ENCODE peak calls at places on chromosome X, in five cellular contexts. S is GM13976, D is tibial artery, W is activated B cell treated with CpG ODN at 0.5 μM for 24 hours, P is progenitor cell of endocrine pancreas. O is an unnamed sample.

GRCh38 chrX:24619647-24620046 is 27.5 kb downstream of the PCYT1B start:
- DNase-seq in D (no peak), W (no peak), P (no peak), S (no peak), O (peak; percentile 52)

GRCh38 chrX:39893417-39894338 is 204.1 kb downstream of the BCOR start:
- DNase-seq in D (no peak), S (no peak), P (no peak), W (no peak), O (no peak)

GRCh38 chrX:133493366-133493765 is 78.1 kb upstream of the GPC4 start:
- DNase-seq in W (no peak), P (no peak), D (no peak), S (no peak), O (no peak)

GRCh38 chrX:18389968-18390367 is 35.4 kb upstream of the CDKL5 start:
- DNase-seq in D (no peak), S (no peak), P (no peak), W (no peak), O (no peak)

GRCh38 chrX:9897761-9898161 is 69.4 kb upstream of the CLDN34 start:
- DNase-seq in P (no peak), W (no peak), S (no peak), D (no peak), O (peak; percentile 93)

GRCh38 chrX:99800016-99800415 is 610.1 kb downstream of the PCDH19 start:
- DNase-seq in P (no peak), D (no peak), S (no peak), W (no peak), O (no peak)

GRCh38 chrX:50447535-50447934 is 23.1 kb downstream of the DGKK start:
- DNase-seq in S (no peak), P (no peak), W (no peak), D (no peak), O (no peak)

GRCh38 chrX:12149670-12150407 is 11.6 kb downstream of the FRMPD4 start:
- DNase-seq in W (no peak), D (no peak), S (no peak), P (no peak), O (no peak)

GRCh38 chrX:55924574-55924973 is 207.0 kb downstream of the RRAGB start:
- DNase-seq in W (no peak), S (no peak), P (no peak), D (no peak), O (no peak)

GRCh38 chrX:20527458-20528099 is 260.9 kb upstream of the RPS6KA3 start:
- DNase-seq in W (no peak), P (no peak), S (peak; percentile 13), D (no peak), O (no peak)

GRCh38 chrX:52852110-52852872 is 15.6 kb downstream of the XAGE3 start:
- DNase-seq in P (no peak), S (no peak), D (no peak), W (no peak), O (no peak)

GRCh38 chrX:101450052-101450451 is 35.2 kb upstream of the ARMCX4 start:
- DNase-seq in P (no peak), D (no peak), W (no peak), S (no peak), O (no peak)

GRCh38 chrX:9899640-9900075 is 67.5 kb upstream of the CLDN34 start:
- DNase-seq in S (peak; percentile 46), D (no peak), P (no peak), W (no peak), O (peak; percentile 48)

GRCh38 chrX:8192276-8192675 is 21.2 kb upstream of the VCX2 start:
- DNase-seq in P (no peak), S (no peak), W (no peak), D (no peak), O (no peak)

GRCh38 chrX:128310912-128311311 is 258.7 kb upstream of the ACTRT1 start:
- DNase-seq in W (no peak), S (no peak), D (no peak), P (no peak), O (no peak)

GRCh38 chrX:34656842-34657780 is at the start of gene TMEM47:
- DNase-seq in P (peak; percentile 82), D (peak; percentile 86), S (no peak), W (no peak), O (peak; percentile 46)

GRCh38 chrX:17377795-17378194 is 2.8 kb downstream of the NHS start:
- DNase-seq in W (no peak), S (no peak), D (no peak), P (no peak), O (no peak)

GRCh38 chrX:130560558-130560957 is 158.8 kb downstream of the RBMX2 start:
- DNase-seq in S (no peak), P (no peak), W (no peak), D (no peak), O (no peak)

GRCh38 chrX:139766545-139766983 is 58.6 kb upstream of the MCF2 start:
- DNase-seq in P (no peak), S (no peak), W (no peak), D (no peak), O (no peak)

GRCh38 chrX:103254921-103255455 is at the start of gene TCEAL8:
- DNase-seq in S (peak; percentile 51), W (peak; percentile 27), P (no peak), D (peak; percentile 89), O (peak; percentile 31)

GRCh38 chrX:121000589-121000988 is 15.0 kb upstream of the CT47A1 start:
- DNase-seq in D (no peak), S (peak; percentile 17), P (no peak), W (no peak), O (no peak)

GRCh38 chrX:49725923-49726904 is 30.4 kb upstream of the PAGE1 start:
- DNase-seq in P (no peak), W (no peak), S (no peak), D (no peak), O (no peak)

GRCh38 chrX:48902776-48903175 is 5.0 kb downstream of the PQBP1 start:
- DNase-seq in W (no peak), S (no peak), P (no peak), D (no peak), O (no peak)

GRCh38 chrX:69320116-69320515 is 154.9 kb upstream of the PJA1 start:
- DNase-seq in W (no peak), D (no peak), S (peak; percentile 2), P (no peak), O (no peak)

GRCh38 chrX:103253608-103254007 is 1.3 kb downstream of the TCEAL8 start:
- DNase-seq in W (no peak), S (no peak), P (no peak), D (no peak), O (no peak)

GRCh38 chrX:17590892-17591740 is 146.2 kb upstream of the SCML1 start:
- DNase-seq in P (peak; percentile 51), D (peak; percentile 77), S (peak; percentile 20), W (no peak), O (peak; percentile 58)

GRCh38 chrX:22748093-22748999 is 251.4 kb upstream of the DDX53 start:
- DNase-seq in P (peak; percentile 41), S (peak; percentile 36), D (peak; percentile 46), W (peak; percentile 14), O (peak; percentile 24)

GRCh38 chrX:32532282-32532681 is 679.1 kb downstream of the DMD start:
- DNase-seq in D (no peak), W (no peak), S (no peak), P (no peak), O (no peak)

DNA sequence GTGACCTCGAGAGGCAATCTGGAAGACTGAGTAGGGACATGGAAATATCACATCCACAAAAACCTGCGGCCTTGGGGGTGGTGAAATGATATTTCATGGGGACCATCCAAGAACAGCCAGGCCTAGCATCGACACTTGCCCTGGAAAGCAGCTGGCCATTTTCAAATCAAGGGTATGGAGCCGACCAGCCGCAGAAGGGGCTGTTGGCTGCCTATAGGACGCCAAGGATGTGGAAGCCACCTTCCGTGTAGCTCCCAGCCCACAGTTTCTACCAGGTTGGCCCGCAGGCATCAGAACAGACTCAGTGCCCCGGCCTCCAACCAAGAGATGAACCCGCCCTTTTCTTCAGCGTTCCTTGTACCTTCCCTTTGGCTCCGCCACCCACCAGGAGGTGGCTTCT is 5.4 kb upstream of the LOC101059915 start:
- DNase-seq in P (no peak), D (no peak), W (no peak), S (no peak), O (no peak)
- TF ChIP-seq CTCF in P (no peak), D (no peak), W (no peak), S (no peak), O (no peak)

GRCh38 chrX:84188320-84188834 is 378 bp upstream of the RPS6KA6 start:
- DNase-seq in D (peak; percentile 70), P (peak; percentile 57), S (peak; percentile 45), W (no peak), O (peak; percentile 32)
- TF ChIP-seq CTCF in D (no peak), P (no peak), S (no peak), W (no peak), O (no peak)

DNA sequence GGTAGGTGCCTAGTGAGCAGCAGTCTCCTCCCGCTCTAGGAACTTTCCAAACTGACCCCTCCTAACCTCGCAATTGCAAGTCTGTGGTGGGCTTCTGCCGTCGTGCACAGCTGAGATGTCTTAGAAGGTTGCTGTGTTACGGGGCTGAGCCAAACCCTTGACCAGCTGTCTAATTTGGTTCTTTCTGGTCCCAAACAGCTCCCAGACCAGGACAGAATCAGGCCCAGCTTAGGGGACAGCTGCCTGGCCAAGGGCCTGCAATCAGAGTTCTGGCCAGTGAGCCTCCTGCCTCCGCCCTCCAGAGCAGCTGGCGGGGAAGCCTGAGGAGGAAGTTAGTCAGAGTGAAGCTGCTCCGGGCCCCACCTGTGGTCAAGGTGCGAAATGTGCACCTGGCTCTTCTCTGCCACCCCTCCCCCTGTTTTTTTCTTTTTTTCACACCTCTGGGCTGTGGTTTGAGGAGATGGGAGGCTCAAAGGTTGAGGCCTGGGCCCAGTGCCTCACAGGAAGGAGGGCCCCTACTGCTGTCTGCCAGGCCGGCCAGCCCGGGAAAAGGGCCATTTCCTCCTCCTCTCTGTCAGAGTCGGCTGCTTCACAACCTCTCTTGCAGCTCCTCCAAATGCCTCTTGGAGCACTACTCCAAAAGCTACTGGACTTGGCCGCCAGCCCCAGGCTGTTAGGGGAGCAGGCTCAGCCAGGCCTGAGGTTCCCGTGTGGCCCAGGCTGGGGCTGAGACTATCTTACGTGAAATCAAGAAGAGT is 4.2 kb upstream of the CXCR3 start:
- DNase-seq in S (peak; percentile 68), W (peak; percentile 25), D (peak; percentile 85), P (no peak), O (no peak)
- TF ChIP-seq CTCF in S (no peak), W (no peak), D (no peak), P (no peak), O (no peak)

GRCh38 chrX:141185366-141185765 is 8.4 kb upstream of the LDOC1 start:
- DNase-seq in S (no peak), W (no peak), P (no peak), D (no peak), O (no peak)
- TF ChIP-seq CTCF in S (no peak), W (no peak), P (no peak), D (no peak), O (no peak)

DNA sequence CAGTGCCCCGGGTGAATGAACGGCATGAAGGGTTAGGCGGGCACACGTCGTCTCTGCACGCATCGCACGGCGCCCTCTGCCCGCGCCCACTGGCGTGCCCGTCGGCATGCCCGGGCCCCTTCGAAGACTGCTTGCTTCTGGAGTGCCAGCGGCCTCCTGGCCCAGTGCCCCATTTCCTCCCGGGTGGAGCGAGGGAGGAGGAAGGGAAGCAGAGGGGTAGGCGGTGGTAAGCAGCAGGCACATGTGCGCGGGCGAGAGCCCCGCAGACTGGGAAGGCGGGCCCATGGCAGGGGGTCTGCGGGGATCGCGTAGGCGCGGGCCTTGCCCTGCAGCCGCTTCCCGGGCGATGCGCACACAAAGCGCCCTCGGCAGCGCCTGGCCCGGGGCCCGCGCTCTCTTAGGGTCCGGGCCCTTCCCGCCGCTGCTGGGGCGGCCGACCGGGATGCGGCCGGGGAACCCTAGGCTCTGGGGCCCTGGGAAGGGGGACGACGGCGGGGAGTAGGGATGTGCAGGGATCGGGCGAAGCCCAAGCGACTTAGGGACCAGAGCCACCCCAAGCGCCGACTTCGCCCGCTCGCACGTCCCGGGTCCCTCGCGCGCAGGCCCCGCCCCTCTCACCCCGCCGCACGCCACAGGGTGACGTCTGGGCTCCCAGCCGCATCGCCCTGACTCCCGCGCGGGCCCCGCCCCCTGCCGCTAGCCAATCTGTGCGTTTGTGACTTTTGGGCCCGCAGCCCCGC is 866 bp upstream of the EMD start:
- DNase-seq in P (no peak), D (peak; percentile 98), W (peak; percentile 83), S (no peak), O (no peak)
- TF ChIP-seq CTCF in P (no peak), D (no peak), W (no peak), S (no peak), O (no peak)